ENCODE peak calls at places on chromosomes 13 and 19, in eight cellular contexts. F is GM12892, C is SK-N-SH, O is breast epithelium, B is HCT116, V is GM12891, E is vagina, M is GM12878. S is an unnamed sample.

GRCh38 chr19:2528543-2529173 is 52.7 kb downstream of the GADD45B start:
- DNase-seq in F (no peak), C (peak; percentile 17), O (peak; percentile 85), B (no peak), V (no peak), E (no peak), M (no peak), S (no peak)

GRCh38 chr13:100490692-100491091 is 97.9 kb downstream of the GGACT start:
- DNase-seq in F (no peak), C (no peak), O (no peak), B (peak; percentile 16), V (no peak), E (no peak), M (no peak), S (peak; percentile 93)

GRCh38 chr19:1942934-1943555 is 2.1 kb downstream of the CSNK1G2 start:
- DNase-seq in F (no peak), C (no peak), O (no peak), B (no peak), V (no peak), E (no peak), M (no peak), S (no peak)

GRCh38 chr19:1107655-1108261 is 4.0 kb downstream of the GPX4 start:
- DNase-seq in F (no peak), C (no peak), O (no peak), B (no peak), V (no peak), E (no peak), M (no peak), S (no peak)

GRCh38 chr13:77143325-77143907 is 116.5 kb upstream of the FBXL3 start:
- DNase-seq in F (no peak), C (no peak), O (no peak), B (no peak), V (no peak), E (no peak), M (no peak), S (no peak)

GRCh38 chr19:5966941-5967340 is 11.0 kb downstream of the RANBP3 start:
- DNase-seq in F (no peak), C (no peak), O (no peak), B (no peak), V (no peak), E (no peak), M (no peak), S (no peak)

GRCh38 chr13:44155422-44156293 is 218.0 kb upstream of the SERP2 start:
- DNase-seq in F (no peak), C (no peak), O (peak; percentile 45), B (no peak), V (no peak), E (no peak), M (no peak), S (peak; percentile 38)

GRCh38 chr19:2154587-2155075 is 3.3 kb upstream of the AP3D1 start:
- DNase-seq in F (no peak), C (no peak), O (peak; percentile 61), B (no peak), V (no peak), E (no peak), M (no peak), S (no peak)

GRCh38 chr19:50922316-50922853 is 11.2 kb upstream of the KLK4 start:
- DNase-seq in F (peak; percentile 75), C (peak; percentile 85), O (peak; percentile 60), B (peak; percentile 84), V (peak; percentile 77), E (no peak), M (peak; percentile 27), S (peak; percentile 95)

GRCh38 chr13:69296130-69296529 is 811.5 kb upstream of the ATXN8OS start:
- DNase-seq in F (no peak), C (no peak), O (no peak), B (no peak), V (no peak), E (no peak), M (no peak), S (no peak)

GRCh38 chr19:1221141-1221903 is 15.7 kb downstream of the STK11 start:
- DNase-seq in F (no peak), C (peak; percentile 91), O (no peak), B (no peak), V (no peak), E (no peak), M (no peak), S (no peak)

GRCh38 chr19:10478476-10478875 is 24.7 kb downstream of the KEAP1 start:
- DNase-seq in F (no peak), C (peak; percentile 42), O (no peak), B (no peak), V (no peak), E (no peak), M (no peak), S (no peak)

GRCh38 chr19:7681336-7682174 is 922 bp downstream of the TRAPPC5 start:
- DNase-seq in F (peak; percentile 77), C (peak; percentile 82), O (peak; percentile 71), B (peak; percentile 59), V (peak; percentile 80), E (no peak), M (no peak), S (peak; percentile 97)
- TF ChIP-seq POLR2AphosphoS5 in F (no peak), C (no peak), O (peak; percentile 10), B (no peak), V (no peak), E (no peak), M (no peak), S (peak; percentile 20)

GRCh38 chr19:35644206-35644986 is 2.9 kb downstream of the ETV2 start:
- DNase-seq in F (peak; percentile 95), C (peak; percentile 93), O (peak; percentile 94), B (peak; percentile 93), V (peak; percentile 92), E (no peak), M (peak; percentile 74), S (peak; percentile 98)
- TF ChIP-seq POLR2AphosphoS5 in F (no peak), C (no peak), O (peak; percentile 29), B (peak; percentile 43), V (no peak), E (peak; percentile 90), M (no peak), S (no peak)

GRCh38 chr19:30718014-30718413 is 345.8 kb downstream of the ZNF536 start:
- DNase-seq in F (no peak), C (no peak), O (no peak), B (no peak), V (no peak), E (no peak), M (no peak), S (no peak)
- TF ChIP-seq POLR2AphosphoS5 in F (no peak), C (no peak), O (no peak), B (no peak), V (no peak), E (no peak), M (no peak), S (no peak)

GRCh38 chr19:46068345-46069258 is 27.8 kb upstream of the IGFL4 start:
- DNase-seq in F (no peak), C (no peak), O (peak; percentile 64), B (peak; percentile 89), V (no peak), E (no peak), M (no peak), S (no peak)
- TF ChIP-seq POLR2AphosphoS5 in F (no peak), C (peak; percentile 26), O (no peak), B (peak; percentile 66), V (no peak), E (no peak), M (no peak), S (no peak)

GRCh38 chr13:95087746-95088305 is 213.4 kb downstream of the ABCC4 start:
- DNase-seq in F (no peak), C (no peak), O (no peak), B (no peak), V (no peak), E (no peak), M (no peak), S (no peak)
- TF ChIP-seq POLR2AphosphoS5 in F (no peak), C (no peak), O (no peak), B (no peak), V (no peak), E (no peak), M (no peak), S (no peak)

GRCh38 chr13:111390522-111391270 is 70.3 kb downstream of the TEX29 start:
- DNase-seq in F (no peak), C (no peak), O (peak; percentile 2), B (no peak), V (no peak), E (peak; percentile 85), M (no peak), S (no peak)
- TF ChIP-seq POLR2AphosphoS5 in F (no peak), C (no peak), O (no peak), B (no peak), V (no peak), E (no peak), M (no peak), S (no peak)